ENCODE peak calls at places on chromosome 18, in six cellular contexts. P is RWPE2; O is activated CD4-positive, alpha-beta T cell treated with anti-CD3 and anti-CD28 coated beads, Interleukin-2, amount 50 U/mL, for 1 hour; W is T-helper 1 cell; Y is H7; T is stimulated activated CD4-positive, alpha-beta T cell treated with anti-CD3 and anti-CD28 coated beads, Interleukin-4, amount 100 ng/mL, for 48 hours. C is an unnamed sample.

GRCh38 chr18:57791192-57791591 is 11.9 kb downstream of the ATP8B1 start:
- DNase-seq in O (no peak), P (no peak), W (no peak), T (no peak), Y (no peak), C (no peak)

GRCh38 chr18:34909637-34910364 is 131.4 kb upstream of the MAPRE2 start:
- DNase-seq in W (no peak), Y (no peak), T (no peak), O (no peak), P (no peak), C (no peak)

GRCh38 chr18:39675358-39675757 is 2109.8 kb upstream of the CELF4 start:
- DNase-seq in Y (no peak), O (no peak), T (no peak), W (no peak), P (no peak), C (peak)

GRCh38 chr18:79900610-79901570 is 50.6 kb downstream of the SLC66A2 start:
- DNase-seq in W (no peak), P (peak), T (no peak), O (no peak), Y (no peak), C (peak)

GRCh38 chr18:45835057-45835634 is 9.7 kb downstream of the SIGLEC15 start:
- DNase-seq in W (no peak), O (no peak), P (no peak), T (no peak), Y (no peak), C (no peak)

GRCh38 chr18:805755-806110 is 6.3 kb downstream of the YES1 start:
- DNase-seq in T (no peak), W (no peak), P (no peak), O (no peak), Y (no peak), C (no peak)

GRCh38 chr18:55506074-55506473 is 81.9 kb downstream of the TCF4 start:
- DNase-seq in T (no peak), W (no peak), Y (no peak), O (no peak), P (no peak), C (no peak)

GRCh38 chr18:32998285-32998684 is 225.5 kb upstream of the KLHL14 start:
- DNase-seq in T (no peak), W (no peak), Y (no peak), P (no peak), O (no peak), C (no peak)

GRCh38 chr18:23593720-23594119 is 7.4 kb upstream of the NPC1 start:
- DNase-seq in P (no peak), Y (no peak), O (no peak), T (no peak), W (no peak), C (no peak)

GRCh38 chr18:47846431-47846830 is 84.0 kb downstream of the SMAD2 start:
- DNase-seq in W (no peak), T (no peak), O (no peak), P (no peak), Y (no peak), C (no peak)

GRCh38 chr18:68316636-68317035 is 398.3 kb downstream of the TMX3 start:
- DNase-seq in T (no peak), P (no peak), Y (no peak), W (no peak), O (no peak), C (no peak)

GRCh38 chr18:58653814-58654509 is 17.3 kb upstream of the MALT1 start:
- DNase-seq in P (no peak), T (no peak), O (no peak), Y (no peak), W (no peak), C (no peak)

GRCh38 chr18:48238636-48239035 is 170.5 kb downstream of the ZBTB7C start:
- DNase-seq in O (no peak), P (no peak), T (no peak), W (no peak), Y (no peak), C (no peak)

C was measured in iPS-NIHi11.